ENCODE peak calls at places on chromosomes 12 and 14, in ten cellular contexts. J, T, X, Q, Y, F, D, M, O and K are unnamed samples.

GRCh38 chr14:91636604-91637003 is 95.3 kb downstream of the CATSPERB start:
- DNase-seq in J (no peak), T (no peak), X (no peak), Q (no peak), Y (no peak), F (no peak), D (no peak), M (no peak), O (no peak), K (no peak)

GRCh38 chr12:26018926-26019325 is 60.4 kb downstream of the RASSF8 start:
- DNase-seq in J (no peak), T (no peak), X (no peak), Q (no peak), Y (no peak), F (no peak), D (peak; percentile 60), M (no peak), O (no peak), K (no peak)

GRCh38 chr14:102005336-102005735 is 41.0 kb downstream of the DYNC1H1 start:
- DNase-seq in J (no peak), T (no peak), X (no peak), Q (no peak), Y (no peak), F (no peak), D (no peak), M (no peak), O (no peak), K (no peak)

GRCh38 chr12:50613463-50613862 is 108.7 kb downstream of the DIP2B start:
- DNase-seq in J (no peak), T (no peak), X (no peak), Q (no peak), Y (no peak), F (no peak), D (no peak), M (no peak), O (no peak), K (no peak)

GRCh38 chr12:22361785-22362184 is 27.3 kb upstream of the ST8SIA1 start:
- DNase-seq in J (no peak), T (no peak), X (no peak), Q (no peak), Y (no peak), F (no peak), D (no peak), M (no peak), O (no peak), K (no peak)

GRCh38 chr12:57176139-57176477 is 28.7 kb upstream of the LRP1-AS start:
- DNase-seq in J (no peak), T (no peak), X (no peak), Q (no peak), Y (no peak), F (no peak), D (no peak), M (no peak), O (no peak), K (no peak)

GRCh38 chr14:66247662-66248061 is 238.5 kb upstream of the CCDC196 start:
- DNase-seq in J (no peak), T (no peak), X (no peak), Q (no peak), Y (no peak), F (no peak), D (no peak), M (no peak), O (no peak), K (no peak)

GRCh38 chr12:32390572-32391219 is 8.7 kb upstream of the FGD4 start:
- DNase-seq in J (peak; percentile 48), T (peak; percentile 46), X (peak; percentile 77), Q (peak; percentile 57), Y (peak; percentile 29), F (no peak), D (no peak), M (no peak), O (no peak), K (no peak)

GRCh38 chr12:67881565-67881964 is 107.7 kb upstream of the IFNG-AS1 start:
- DNase-seq in J (no peak), T (no peak), X (no peak), Q (no peak), Y (no peak), F (no peak), D (no peak), M (no peak), O (no peak), K (no peak)

GRCh38 chr12:89959188-89959587 is 250.6 kb upstream of the ATP2B1 start:
- DNase-seq in J (no peak), T (no peak), X (no peak), Q (no peak), Y (no peak), F (no peak), D (no peak), M (no peak), O (no peak), K (no peak)

GRCh38 chr12:121860257-121860656 is 1.6 kb upstream of the HPD start:
- DNase-seq in J (peak; percentile 13), T (no peak), X (no peak), Q (no peak), Y (no peak), F (no peak), D (no peak), M (no peak), O (no peak), K (no peak)

GRCh38 chr12:124559182-124560017 is 8.0 kb downstream of the NCOR2 start:
- DNase-seq in J (no peak), T (no peak), X (no peak), Q (no peak), Y (no peak), F (no peak), D (no peak), M (no peak), O (no peak), K (no peak)

GRCh38 chr12:124558298-124558697 is 9.1 kb downstream of the NCOR2 start:
- DNase-seq in J (no peak), T (no peak), X (no peak), Q (no peak), Y (no peak), F (no peak), D (no peak), M (no peak), O (no peak), K (no peak)

GRCh38 chr12:124556896-124557501 is 10.4 kb downstream of the NCOR2 start:
- DNase-seq in J (no peak), T (no peak), X (no peak), Q (peak; percentile 52), Y (no peak), F (peak; percentile 74), D (no peak), M (no peak), O (no peak), K (no peak)

GRCh38 chr12:124556067-124556466 is 11.3 kb downstream of the NCOR2 start:
- DNase-seq in J (no peak), T (no peak), X (no peak), Q (no peak), Y (no peak), F (no peak), D (no peak), M (no peak), O (no peak), K (no peak)

DNA sequence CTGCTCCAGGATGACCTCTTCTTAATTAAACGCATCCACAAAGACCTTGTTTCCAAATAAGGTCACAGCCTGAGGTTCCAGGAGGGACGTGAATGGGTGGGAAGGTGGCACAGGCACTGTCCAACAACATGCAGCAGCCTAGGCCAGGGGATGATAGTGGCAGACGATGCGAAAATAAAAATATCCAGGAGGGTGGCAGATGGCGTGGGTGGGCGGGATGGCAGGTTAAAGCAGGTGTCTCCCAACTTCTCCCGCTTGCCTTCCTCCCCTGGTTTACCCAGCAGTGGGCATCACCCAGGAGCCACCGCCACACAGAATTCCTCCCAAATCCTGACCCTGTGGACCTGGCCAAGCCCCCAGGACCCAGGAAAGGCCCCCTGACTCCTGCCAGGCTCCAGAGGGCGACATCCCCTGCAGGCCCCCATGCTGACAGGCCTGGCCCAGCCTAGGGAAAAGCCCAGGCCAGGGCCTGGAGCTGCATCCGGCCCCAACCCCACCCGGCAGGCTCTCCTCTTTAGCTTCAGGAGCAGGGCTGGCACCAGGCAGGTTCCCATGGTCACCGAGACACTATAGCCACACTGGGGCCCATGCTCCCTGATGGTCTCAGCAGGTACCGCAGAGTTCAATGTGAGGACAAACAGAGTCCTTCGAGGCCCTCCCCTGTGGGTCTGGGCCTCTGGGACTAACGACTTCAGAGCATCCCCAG is 9.7 kb downstream of the NCOR2 start:
- DNase-seq in J (no peak), T (no peak), X (no peak), Q (no peak), Y (no peak), F (no peak), D (no peak), M (no peak), O (no peak), K (no peak)
- TF ChIP-seq POLR2A in J (no peak), T (no peak), X (no peak), Q (no peak), Y (no peak), F (no peak), D (no peak), M (no peak), O (no peak), K (no peak)

GRCh38 chr14:81170829-81171195 is 49.9 kb downstream of the GTF2A1 start:
- DNase-seq in J (no peak), T (no peak), X (no peak), Q (no peak), Y (no peak), F (no peak), D (no peak), M (no peak), O (no peak), K (no peak)
- TF ChIP-seq CTCF in J (no peak), T (no peak), X (no peak), Q (no peak), Y (no peak), F (no peak), D (no peak), M (peak; percentile 1), O (no peak), K (no peak)

DNA sequence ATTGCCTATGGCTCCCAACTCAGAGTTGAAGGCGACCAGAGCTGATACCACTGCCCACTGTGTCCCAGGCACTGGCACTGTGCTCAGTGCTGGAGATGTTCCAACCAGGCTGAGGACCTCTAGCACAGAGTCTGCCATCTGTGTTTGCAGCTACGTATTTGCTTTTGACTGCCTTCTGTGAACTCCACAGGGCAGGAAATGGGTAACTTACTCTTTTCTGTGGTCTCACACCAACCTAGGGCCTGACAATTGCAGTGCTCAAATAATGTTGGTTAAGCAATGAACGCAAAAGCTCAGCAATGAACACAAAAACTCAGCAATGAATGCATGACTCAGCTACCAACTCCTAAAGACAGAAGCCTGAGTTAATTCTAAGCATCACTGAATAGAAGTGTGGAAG is 202.8 kb downstream of the NUAK1 start:
- DNase-seq in J (no peak), T (no peak), X (no peak), Q (no peak), Y (no peak), F (no peak), D (peak; percentile 57), M (no peak), O (no peak), K (no peak)
- H3K27ac ChIP-seq in J (no peak overlapping the region), T (no peak overlapping the region), X (no peak overlapping the region), Q (no peak overlapping the region), Y (no peak overlapping the region), F (no peak overlapping the region), D (peak overlapping the region; percentile 19), M (no peak overlapping the region), O (no peak overlapping the region), K (no peak overlapping the region)

DNA sequence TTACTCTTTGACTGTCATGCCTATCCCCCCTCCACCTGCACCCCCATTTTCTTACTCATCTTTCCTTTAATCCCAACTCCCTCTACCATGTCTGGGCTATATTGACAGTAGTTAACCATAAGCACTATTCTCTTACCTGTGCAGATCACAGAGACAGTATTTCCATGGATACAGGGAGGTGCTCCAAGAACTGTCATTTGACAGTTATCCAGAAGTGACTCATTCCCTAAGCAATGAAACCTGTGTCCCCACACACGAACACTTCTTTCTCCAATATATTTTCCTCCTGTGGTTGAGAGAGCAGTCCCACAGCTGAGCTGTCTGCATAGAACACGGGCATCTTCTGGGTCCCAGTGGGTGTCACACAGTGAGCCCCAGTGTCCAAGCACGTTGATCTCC is 68.8 kb downstream of the CD163L1 start:
- DNase-seq in J (no peak), T (no peak), X (no peak), Q (no peak), Y (no peak), F (no peak), D (no peak), M (no peak), O (no peak), K (no peak)
- TF ChIP-seq POLR2A in J (no peak), T (no peak), X (no peak), Q (no peak), Y (no peak), F (no peak), D (no peak), M (no peak), O (no peak), K (no peak)